ENCODE peak calls at places on chromosome 1, in six cellular contexts. J is CD4-positive, CD25-positive, alpha-beta regulatory T cell; N is aorta; D is AG04450; Y is psoas muscle; H is uterus. U is an unnamed sample.

GRCh38 chr1:20426923-20427322 is 59.1 kb downstream of the CAMK2N1 start:
- DNase-seq in Y (no peak), H (no peak), N (no peak), D (peak; percentile 76), J (no peak), U (no peak)

GRCh38 chr1:157482174-157482573 is 70.1 kb downstream of the FCRL5 start:
- DNase-seq in D (no peak), Y (no peak), N (no peak), H (no peak), J (no peak), U (no peak)

GRCh38 chr1:198575715-198576641 is 35.5 kb upstream of the ATP6V1G3 start:
- DNase-seq in Y (no peak), D (no peak), H (no peak), J (no peak), N (no peak), U (no peak)

GRCh38 chr1:183023601-183024351 is 556 bp downstream of the LAMC1 start:
- DNase-seq in H (peak; percentile 68), N (peak; percentile 83), J (peak; percentile 1), D (no peak), Y (peak; percentile 65), U (peak; percentile 78)

GRCh38 chr1:58583496-58583895 is 6.4 kb upstream of the TACSTD2 start:
- DNase-seq in Y (no peak), J (no peak), H (no peak), N (no peak), D (no peak), U (no peak)

GRCh38 chr1:1616045-1616821 is 933 bp downstream of the MIB2 start:
- DNase-seq in N (peak; percentile 85), H (no peak), J (peak; percentile 42), Y (peak; percentile 53), D (no peak), U (no peak)

GRCh38 chr1:157932082-157932481 is 61.4 kb upstream of the KIRREL1 start:
- DNase-seq in H (no peak), N (no peak), D (no peak), Y (no peak), J (no peak), U (no peak)

GRCh38 chr1:160096491-160097116 is 1.8 kb downstream of the IGSF8 start:
- DNase-seq in N (no peak), D (no peak), J (no peak), Y (peak; percentile 55), H (no peak), U (peak; percentile 77)

GRCh38 chr1:59165353-59165752 is 131.5 kb upstream of the FGGY start:
- DNase-seq in H (no peak), Y (no peak), N (no peak), D (no peak), J (no peak), U (no peak)

DNA sequence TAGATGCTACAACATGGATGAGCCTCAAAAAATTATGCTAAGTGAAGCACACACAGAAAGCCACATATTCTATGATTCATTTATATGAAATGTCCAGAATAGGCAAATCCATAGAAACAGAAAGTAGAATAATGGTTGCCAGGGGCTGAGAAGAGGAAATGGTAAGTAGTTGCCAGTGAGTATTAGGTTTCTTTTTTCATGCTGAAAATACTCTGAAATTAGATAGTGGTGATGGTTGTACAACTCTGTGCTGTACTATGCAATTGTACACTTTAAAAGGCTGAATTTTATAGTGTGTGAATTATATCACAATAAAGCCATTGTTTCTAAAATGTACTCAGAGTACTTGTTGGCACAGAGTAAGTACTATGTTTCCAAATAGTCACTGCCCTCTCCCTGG is 15.5 kb upstream of the GFI1 start:
- DNase-seq in Y (no peak), H (no peak), J (no peak), D (peak; percentile 7), N (no peak), U (no peak)
- H3K27ac ChIP-seq in Y (no peak overlapping the region), H (no peak overlapping the region), J (no peak overlapping the region), D (no peak overlapping the region), N (no peak overlapping the region), U (no peak overlapping the region)

GRCh38 chr1:15690317-15690716 is 6.2 kb downstream of the PLEKHM2 start:
- DNase-seq in J (no peak), Y (no peak), H (no peak), N (no peak), D (no peak), U (no peak)
- H3K27ac ChIP-seq in J (no peak overlapping the region), Y (peak overlapping the region; percentile 77), H (no peak overlapping the region), N (no peak overlapping the region), D (no peak overlapping the region), U (peak overlapping the region; percentile 27)

GRCh38 chr1:237303929-237304328 is 261.9 kb downstream of the RYR2 start:
- DNase-seq in J (no peak), D (no peak), H (no peak), Y (no peak), N (no peak), U (no peak)

DNA sequence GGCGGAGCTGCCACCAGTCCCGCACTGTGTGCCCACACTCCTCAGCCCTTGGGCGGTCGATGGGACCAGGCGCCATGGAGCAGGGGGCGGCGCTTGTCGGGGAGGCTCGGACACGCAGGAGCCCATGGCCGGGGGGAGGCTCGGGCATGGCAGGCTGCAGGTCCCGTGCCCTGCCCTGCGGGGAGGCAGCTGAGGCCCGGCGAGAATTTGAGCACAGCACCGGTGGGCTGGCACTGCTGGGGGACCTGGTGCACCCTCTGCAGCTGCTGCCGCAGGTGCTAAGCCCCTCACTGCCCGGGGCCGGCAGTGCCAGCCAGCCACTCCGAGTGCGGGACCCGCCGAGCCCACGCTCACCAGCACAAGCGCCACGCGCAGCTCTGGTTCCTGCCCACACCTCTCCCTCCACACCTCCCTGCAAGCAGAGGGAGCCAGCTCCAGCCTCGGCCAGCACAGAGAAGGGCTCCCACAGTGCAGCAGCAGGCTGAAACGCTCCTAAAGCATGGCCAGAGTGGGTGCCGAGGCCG is 267.7 kb downstream of the RYR2 start:
- DNase-seq in H (no peak), D (no peak), Y (no peak), J (no peak), N (peak; percentile 45), U (no peak)
- H3K27ac ChIP-seq in H (no peak overlapping the region), D (no peak overlapping the region), Y (no peak overlapping the region), J (no peak overlapping the region), N (no peak overlapping the region), U (no peak overlapping the region)

GRCh38 chr1:232628335-232629214 is 1.4 kb downstream of the SIPA1L2 start:
- DNase-seq in D (no peak), J (no peak), H (no peak), Y (no peak), N (no peak), U (no peak)
- H3K27ac ChIP-seq in D (peak overlapping the region; percentile 49), J (no peak overlapping the region), H (peak overlapping the region; percentile 74), Y (peak overlapping the region; percentile 89), N (no peak overlapping the region), U (peak overlapping the region; percentile 52)

DNA sequence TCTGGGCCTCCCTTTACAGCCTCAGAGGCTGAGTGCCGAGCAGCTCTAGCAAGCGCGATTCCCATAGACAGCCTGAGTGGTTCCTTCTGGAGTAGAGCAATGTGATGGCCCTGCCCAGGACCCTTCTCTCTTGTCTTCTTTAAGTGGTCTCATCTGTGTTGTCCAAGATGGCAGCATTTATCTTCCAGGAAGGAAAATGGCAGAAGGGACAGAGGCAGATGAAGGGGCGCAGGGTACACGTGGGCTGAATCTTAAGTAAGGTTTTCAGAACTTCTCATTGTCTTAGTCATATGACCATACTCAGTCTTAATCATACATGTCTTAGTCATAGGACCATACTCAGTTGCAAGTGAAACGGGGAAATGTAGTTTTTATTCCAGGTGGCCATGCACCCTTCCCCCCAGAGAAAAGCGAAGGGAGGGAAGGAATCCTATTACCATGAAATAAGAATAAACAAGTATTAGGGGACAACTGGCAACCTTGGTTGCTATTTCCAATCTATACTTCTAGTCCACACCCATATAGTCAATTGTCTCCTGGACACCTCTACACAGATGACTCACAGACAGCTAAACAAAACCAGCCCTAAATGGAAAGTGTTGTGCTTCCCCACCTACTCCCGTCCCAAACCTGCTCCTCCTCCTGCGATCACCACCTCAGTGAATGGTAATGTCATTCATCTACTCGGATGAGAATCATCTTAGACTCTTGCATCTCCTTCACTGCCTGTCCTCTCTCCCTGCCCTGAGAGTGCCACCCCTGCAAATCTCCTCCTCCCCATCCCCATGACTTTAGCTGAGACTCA is 13.3 kb downstream of the OVAAL start:
- DNase-seq in D (no peak), J (no peak), Y (no peak), N (no peak), H (no peak), U (no peak)
- H3K27ac ChIP-seq in D (no peak overlapping the region), J (no peak overlapping the region), Y (no peak overlapping the region), N (peak overlapping the region; percentile 52), H (no peak overlapping the region), U (no peak overlapping the region)

GRCh38 chr1:31651025-31651424 is 6.3 kb upstream of the PEF1 start:
- DNase-seq in Y (no peak), D (no peak), J (no peak), N (peak; percentile 2), H (peak; percentile 44), U (no peak)
- H3K27ac ChIP-seq in Y (peak overlapping the region; percentile 4), D (no peak overlapping the region), J (no peak overlapping the region), N (peak overlapping the region; percentile 34), H (peak overlapping the region; percentile 77), U (peak overlapping the region; percentile 21)

DNA sequence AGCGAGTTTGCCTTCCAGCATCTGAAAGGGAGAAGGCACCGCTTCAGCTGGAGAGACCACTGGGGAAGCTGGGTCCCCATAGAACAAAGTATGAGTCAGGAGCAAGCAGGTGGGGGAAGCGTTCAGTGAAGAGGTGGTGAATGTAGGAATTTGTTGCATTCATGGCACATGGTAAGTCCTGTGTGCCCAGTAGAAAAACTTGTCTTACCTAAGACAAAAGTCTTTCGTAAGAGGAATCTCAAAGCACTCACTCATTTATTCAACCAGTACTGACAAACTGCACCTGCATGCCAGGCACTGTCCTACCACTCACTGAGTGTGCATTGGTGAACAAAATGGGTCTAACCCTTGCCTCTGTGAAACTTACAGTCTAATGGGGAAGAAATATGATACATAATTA is 9.2 kb upstream of the ERRFI1 start:
- DNase-seq in N (no peak), Y (no peak), D (no peak), H (no peak), J (no peak), U (no peak)
- H3K27ac ChIP-seq in N (no peak overlapping the region), Y (no peak overlapping the region), D (no peak overlapping the region), H (no peak overlapping the region), J (no peak overlapping the region), U (no peak overlapping the region)

GRCh38 chr1:172588296-172589291 is 55.6 kb downstream of the SUCO start:
- DNase-seq in H (no peak), N (no peak), D (peak; percentile 59), Y (no peak), J (no peak), U (no peak)
- H3K27ac ChIP-seq in H (no peak overlapping the region), N (no peak overlapping the region), D (peak overlapping the region; percentile 43), Y (no peak overlapping the region), J (no peak overlapping the region), U (no peak overlapping the region)

U was measured in tibial artery.